ENCODE peak calls at places on chromosomes 1 and 21, in nine cellular contexts. One of them, this sample, is unnamed.

GRCh38 chr1:235060607-235061470 is 67.8 kb downstream of the TOMM20 start:
- DNase-seq in NCI-H2081: peak; percentile 33
- DNase-seq in neural progenitor cell: peak; percentile 68
- DNase-seq in A549: no peak
- DNase-seq in effector memory CD8-positive, alpha-beta T cell: no peak
- DNase-seq in RPMI8226: no peak
- DNase-seq in NCI-H1436: peak; percentile 70
- DNase-seq in globus pallidus: no peak
- DNase-seq in foreskin fibroblast: no peak
- DNase-seq in this sample: no peak

GRCh38 chr1:43531906-43532584 is 1.4 kb downstream of the PTPRF start:
- DNase-seq in NCI-H2081: no peak
- DNase-seq in neural progenitor cell: peak; percentile 48
- DNase-seq in A549: no peak
- DNase-seq in effector memory CD8-positive, alpha-beta T cell: no peak
- DNase-seq in RPMI8226: no peak
- DNase-seq in NCI-H1436: no peak
- DNase-seq in globus pallidus: no peak
- DNase-seq in foreskin fibroblast: no peak
- DNase-seq in this sample: no peak

GRCh38 chr1:190129367-190129766 is 348.3 kb downstream of the BRINP3 start:
- DNase-seq in NCI-H2081: no peak
- DNase-seq in neural progenitor cell: no peak
- DNase-seq in A549: no peak
- DNase-seq in effector memory CD8-positive, alpha-beta T cell: no peak
- DNase-seq in RPMI8226: no peak
- DNase-seq in NCI-H1436: no peak
- DNase-seq in globus pallidus: peak; percentile 24
- DNase-seq in foreskin fibroblast: no peak
- DNase-seq in this sample: no peak

GRCh38 chr1:229364216-229365065 is 21.6 kb upstream of the CCSAP start:
- DNase-seq in NCI-H2081: no peak
- DNase-seq in neural progenitor cell: no peak
- DNase-seq in A549: no peak
- DNase-seq in effector memory CD8-positive, alpha-beta T cell: no peak
- DNase-seq in RPMI8226: no peak
- DNase-seq in NCI-H1436: no peak
- DNase-seq in globus pallidus: no peak
- DNase-seq in foreskin fibroblast: no peak
- DNase-seq in this sample: no peak

GRCh38 chr1:183735069-183735860 is 69.7 kb upstream of the RGL1 start:
- DNase-seq in NCI-H2081: no peak
- DNase-seq in neural progenitor cell: no peak
- DNase-seq in A549: no peak
- DNase-seq in effector memory CD8-positive, alpha-beta T cell: no peak
- DNase-seq in RPMI8226: no peak
- DNase-seq in NCI-H1436: no peak
- DNase-seq in globus pallidus: no peak
- DNase-seq in foreskin fibroblast: no peak
- DNase-seq in this sample: no peak

GRCh38 chr1:94620345-94621031 is 78.9 kb upstream of the F3 start:
- DNase-seq in NCI-H2081: no peak
- DNase-seq in neural progenitor cell: no peak
- DNase-seq in A549: no peak
- DNase-seq in effector memory CD8-positive, alpha-beta T cell: no peak
- DNase-seq in RPMI8226: no peak
- DNase-seq in NCI-H1436: no peak
- DNase-seq in globus pallidus: no peak
- DNase-seq in foreskin fibroblast: no peak
- DNase-seq in this sample: no peak

GRCh38 chr1:40039245-40039756 is 1.2 kb upstream of the CAP1 start:
- DNase-seq in NCI-H2081: peak; percentile 90
- DNase-seq in neural progenitor cell: no peak
- DNase-seq in A549: peak; percentile 40
- DNase-seq in effector memory CD8-positive, alpha-beta T cell: no peak
- DNase-seq in RPMI8226: peak; percentile 75
- DNase-seq in NCI-H1436: no peak
- DNase-seq in globus pallidus: no peak
- DNase-seq in foreskin fibroblast: peak; percentile 21
- DNase-seq in this sample: no peak

GRCh38 chr21:26843912-26844257 is 1.3 kb downstream of the ADAMTS1 start:
- DNase-seq in NCI-H2081: no peak
- DNase-seq in neural progenitor cell: peak; percentile 42
- DNase-seq in A549: peak; percentile 33
- DNase-seq in effector memory CD8-positive, alpha-beta T cell: no peak
- DNase-seq in RPMI8226: peak; percentile 25
- DNase-seq in NCI-H1436: no peak
- DNase-seq in globus pallidus: peak; percentile 48
- DNase-seq in foreskin fibroblast: no peak
- DNase-seq in this sample: no peak

GRCh38 chr1:7371926-7372325 is 399.2 kb upstream of the VAMP3 start:
- DNase-seq in NCI-H2081: no peak
- DNase-seq in neural progenitor cell: no peak
- DNase-seq in A549: no peak
- DNase-seq in effector memory CD8-positive, alpha-beta T cell: no peak
- DNase-seq in RPMI8226: no peak
- DNase-seq in NCI-H1436: no peak
- DNase-seq in globus pallidus: no peak
- DNase-seq in foreskin fibroblast: no peak
- DNase-seq in this sample: no peak

GRCh38 chr1:222634180-222635013 is 16.5 kb downstream of the MIA3 start:
- DNase-seq in NCI-H2081: peak; percentile 92
- DNase-seq in neural progenitor cell: peak; percentile 74
- DNase-seq in A549: peak; percentile 89
- DNase-seq in effector memory CD8-positive, alpha-beta T cell: peak; percentile 80
- DNase-seq in RPMI8226: peak; percentile 91
- DNase-seq in NCI-H1436: peak; percentile 88
- DNase-seq in globus pallidus: peak; percentile 86
- DNase-seq in foreskin fibroblast: peak; percentile 71
- DNase-seq in this sample: peak; percentile 65

GRCh38 chr1:160081261-160081936 is at the start of gene KCNJ9:
- DNase-seq in NCI-H2081: no peak
- DNase-seq in neural progenitor cell: peak; percentile 82
- DNase-seq in A549: no peak
- DNase-seq in effector memory CD8-positive, alpha-beta T cell: no peak
- DNase-seq in RPMI8226: no peak
- DNase-seq in NCI-H1436: no peak
- DNase-seq in globus pallidus: peak; percentile 94
- DNase-seq in foreskin fibroblast: no peak
- DNase-seq in this sample: no peak

GRCh38 chr1:1210726-1211540 is 3.0 kb downstream of the TNFRSF4 start:
- DNase-seq in NCI-H2081: no peak
- DNase-seq in neural progenitor cell: no peak
- DNase-seq in A549: no peak
- DNase-seq in effector memory CD8-positive, alpha-beta T cell: no peak
- DNase-seq in RPMI8226: no peak
- DNase-seq in NCI-H1436: no peak
- DNase-seq in globus pallidus: no peak
- DNase-seq in foreskin fibroblast: no peak
- DNase-seq in this sample: peak; percentile 11

GRCh38 chr1:40650075-40650474 is 15.4 kb downstream of the RIMS3 start:
- DNase-seq in NCI-H2081: no peak
- DNase-seq in neural progenitor cell: peak; percentile 75
- DNase-seq in A549: no peak
- DNase-seq in effector memory CD8-positive, alpha-beta T cell: no peak
- DNase-seq in RPMI8226: peak; percentile 43
- DNase-seq in NCI-H1436: no peak
- DNase-seq in globus pallidus: no peak
- DNase-seq in foreskin fibroblast: no peak
- DNase-seq in this sample: no peak

GRCh38 chr1:168826269-168826668 is 97.3 kb upstream of the DPT start:
- DNase-seq in NCI-H2081: no peak
- DNase-seq in neural progenitor cell: no peak
- DNase-seq in A549: no peak
- DNase-seq in effector memory CD8-positive, alpha-beta T cell: no peak
- DNase-seq in RPMI8226: no peak
- DNase-seq in NCI-H1436: no peak
- DNase-seq in globus pallidus: no peak
- DNase-seq in foreskin fibroblast: no peak
- DNase-seq in this sample: no peak

GRCh38 chr1:181083842-181084605 is 4.5 kb upstream of the IER5 start:
- DNase-seq in NCI-H2081: peak; percentile 78
- DNase-seq in neural progenitor cell: peak; percentile 69
- DNase-seq in A549: peak; percentile 80
- DNase-seq in effector memory CD8-positive, alpha-beta T cell: peak; percentile 32
- DNase-seq in RPMI8226: peak; percentile 90
- DNase-seq in NCI-H1436: no peak
- DNase-seq in globus pallidus: peak; percentile 40
- DNase-seq in foreskin fibroblast: no peak
- DNase-seq in this sample: peak; percentile 63

This sample was measured in BE2C.